ENCODE peak calls at places on chromosomes 5 and 9, in six cellular contexts. W is ovary, G is thyroid gland, H is heart left ventricle, Q is left ventricle myocardium inferior, O is small intestine. A is an unnamed sample. For H3K27me3 and H3K4me1, the result is how much of the 10 kb centered on the place peaks cover.

GRCh38 chr5:112576298-112576925 is 157.3 kb upstream of the EPB41L4A start:
- DNase-seq in W (peak), G (no peak), H (no peak), Q (no peak), O (no peak), A (no peak)

GRCh38 chr5:16736158-16736994 is 119.6 kb upstream of the RETREG1 start:
- DNase-seq in W (no peak), G (peak), H (no peak), Q (no peak), O (peak), A (peak)

GRCh38 chr5:57858905-57859304 is 376.3 kb upstream of the ACTBL2 start:
- DNase-seq in W (no peak), G (no peak), H (no peak), Q (no peak), O (no peak), A (no peak)

GRCh38 chr9:79617395-79617794 is 45.6 kb downstream of the TLE4 start:
- DNase-seq in W (no peak), G (peak), H (no peak), Q (no peak), O (no peak), A (peak)

GRCh38 chr9:132006657-132007370 is 72.9 kb downstream of the MED27 start:
- DNase-seq in W (no peak), G (no peak), H (no peak), Q (no peak), O (no peak), A (no peak)

GRCh38 chr9:36148652-36149051 is 12.1 kb downstream of the GLIPR2 start:
- DNase-seq in W (peak), G (peak), H (peak), Q (peak), O (peak), A (peak)

GRCh38 chr5:54835642-54836041 is 149.8 kb downstream of the ESM1 start:
- DNase-seq in W (no peak), G (no peak), H (no peak), Q (no peak), O (peak), A (no peak)

GRCh38 chr9:107504585-107505455 is 15.3 kb upstream of the KLF4 start:
- DNase-seq in W (no peak), G (peak), H (no peak), Q (no peak), O (peak), A (peak)

GRCh38 chr5:170691623-170692022 is 91.9 kb upstream of the GABRP start:
- DNase-seq in W (no peak), G (no peak), H (no peak), Q (no peak), O (no peak), A (no peak)

GRCh38 chr5:96752341-96753016 is 55.3 kb downstream of the ERAP1 start:
- DNase-seq in W (no peak), G (no peak), H (no peak), Q (no peak), O (peak), A (peak)

GRCh38 chr5:161399996-161400562 is 146.4 kb downstream of the GABRB2 start:
- DNase-seq in W (no peak), G (peak), H (no peak), Q (no peak), O (no peak), A (peak)

GRCh38 chr5:172618574-172619365 is 22.3 kb upstream of the NEURL1B start:
- DNase-seq in W (peak), G (no peak), H (no peak), Q (no peak), O (no peak), A (no peak)
- H3K27me3 ChIP-seq in W (under half), G (under half), H (under half), Q (under half), O (under half), A (under half)

GRCh38 chr5:142295960-142296860 is 28.6 kb downstream of the SPRY4 start:
- DNase-seq in W (no peak), G (no peak), H (no peak), Q (no peak), O (no peak), A (no peak)
- H3K4me3 ChIP-seq in W (no peak), G (no peak), H (no peak), Q (peak), O (no peak), A (no peak)

GRCh38 chr5:139640432-139641115 is 7.6 kb upstream of the CXXC5 start:
- DNase-seq in W (no peak), G (no peak), H (peak), Q (no peak), O (no peak), A (no peak)

GRCh38 chr5:139644001-139644456 is 4.1 kb upstream of the CXXC5 start:
- DNase-seq in W (peak), G (peak), H (peak), Q (peak), O (no peak), A (peak)

GRCh38 chr5:139641116-139642080 is 6.8 kb upstream of the CXXC5 start:
- DNase-seq in W (no peak), G (no peak), H (peak), Q (no peak), O (no peak), A (no peak)

GRCh38 chr5:139642891-139643871 is 5.0 kb upstream of the CXXC5 start:
- DNase-seq in W (peak), G (peak), H (peak), Q (no peak), O (peak), A (peak)

DNA sequence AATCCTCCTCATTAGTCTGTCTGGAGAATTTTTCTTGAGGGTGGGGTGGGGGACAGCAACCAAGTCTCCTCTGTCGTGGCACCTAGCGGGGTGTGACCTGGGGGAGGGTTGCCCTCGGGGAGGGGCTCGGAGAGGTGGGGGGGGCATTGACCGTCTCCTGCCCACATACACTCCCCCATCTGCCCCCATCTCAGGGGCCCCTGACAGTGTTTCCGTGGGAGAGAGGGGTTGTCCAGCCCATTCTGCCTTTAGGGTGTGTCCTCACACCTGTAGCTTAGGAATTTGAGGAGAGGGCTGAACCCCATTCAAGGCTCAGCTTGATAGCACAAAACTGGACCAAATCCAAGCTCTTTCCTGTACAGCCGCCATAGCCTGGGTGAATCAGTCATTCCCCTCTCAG is 5.9 kb upstream of the CXXC5 start:
- DNase-seq in W (no peak), G (no peak), H (peak), Q (no peak), O (no peak), A (peak)
- H3K4me1 ChIP-seq in W (under half), G (half or more), H (under half), Q (under half), O (under half), A (half or more)

GRCh38 chr9:14413811-14414210 is 99.9 kb upstream of the NFIB start:
- DNase-seq in W (no peak), G (no peak), H (no peak), Q (no peak), O (no peak), A (no peak)
- H3K27me3 ChIP-seq in W (under half), G (under half), H (under half), Q (under half), O (under half), A (under half)

GRCh38 chr9:117414220-117414905 is 494 bp downstream of the ASTN2 start:
- DNase-seq in W (no peak), G (peak), H (peak), Q (no peak), O (no peak), A (peak)
- H3K4me3 ChIP-seq in W (peak), G (no peak), H (peak), Q (peak), O (peak), A (peak)

GRCh38 chr5:115535479-115536035 is 9.0 kb downstream of the FEM1C start:
- DNase-seq in W (no peak), G (no peak), H (no peak), Q (no peak), O (no peak), A (no peak)

GRCh38 chr5:115532517-115532916 is 12.1 kb downstream of the FEM1C start:
- DNase-seq in W (no peak), G (no peak), H (no peak), Q (no peak), O (peak), A (no peak)

GRCh38 chr5:115530426-115530825 is 14.1 kb downstream of the FEM1C start:
- DNase-seq in W (no peak), G (no peak), H (no peak), Q (no peak), O (no peak), A (no peak)

GRCh38 chr5:115531787-115532367 is 12.7 kb downstream of the FEM1C start:
- DNase-seq in W (no peak), G (no peak), H (no peak), Q (no peak), O (no peak), A (no peak)

GRCh38 chr5:115531380-115531779 is 13.2 kb downstream of the FEM1C start:
- DNase-seq in W (no peak), G (no peak), H (no peak), Q (no peak), O (no peak), A (no peak)
- H3K4me1 ChIP-seq in W (under half), G (under half), H (under half), Q (half or more), O (under half), A (half or more)

GRCh38 chr9:108580021-108580439 is 275.8 kb downstream of the ACTL7B start:
- DNase-seq in W (no peak), G (no peak), H (no peak), Q (no peak), O (no peak), A (no peak)
- H3K27me3 ChIP-seq in W (under half), G (under half), H (under half), Q (half or more), O (under half), A (under half)

GRCh38 chr9:21030389-21031035 is 928 bp downstream of the HACD4 start:
- DNase-seq in W (no peak), G (peak), H (no peak), Q (no peak), O (peak), A (no peak)
- H3K4me3 ChIP-seq in W (peak), G (no peak), H (peak), Q (peak), O (peak), A (no peak)

GRCh38 chr9:95498641-95499040 is 18.1 kb downstream of the PTCH1 start:
- DNase-seq in W (no peak), G (no peak), H (no peak), Q (no peak), O (no peak), A (no peak)
- H3K4me1 ChIP-seq in W (under half), G (under half), H (under half), Q (half or more), O (under half), A (under half)

DNA sequence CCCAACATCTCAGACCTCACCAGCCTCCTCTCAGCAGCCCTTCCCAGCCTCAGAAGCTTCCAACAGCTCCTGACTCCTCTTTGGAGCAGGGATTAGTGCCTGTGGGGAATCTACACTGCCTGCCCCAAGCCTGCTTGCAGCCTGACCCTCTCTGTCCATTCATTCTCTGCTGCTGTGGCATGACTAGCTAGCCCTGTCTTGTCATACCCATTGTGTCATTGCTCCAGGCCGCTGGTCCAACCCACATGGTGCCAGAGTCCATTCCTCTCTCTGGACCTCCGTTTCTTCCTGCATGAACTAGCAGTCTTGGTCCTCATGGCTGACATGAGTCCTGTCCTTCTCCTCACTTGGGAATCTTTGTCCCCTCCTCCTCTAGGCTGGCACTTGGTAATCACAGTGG is 12.8 kb upstream of the RXRA start:
- DNase-seq in W (peak), G (no peak), H (peak), Q (peak), O (peak), A (no peak)
- H3K27me3 ChIP-seq in W (under half), G (under half), H (under half), Q (under half), O (under half), A (under half)

A was measured in body of pancreas.